ENCODE peak calls at places on chromosomes 11 and 22, in nine cellular contexts. T is suprapubic skin; P is psoas muscle; B is nephron progenitor cell; A is progenitor cell of endocrine pancreas; I is adrenal gland; H is astrocyte of the spinal cord; Y is CD4-positive, alpha-beta T cell; C is upper lobe of right lung. J is an unnamed sample.

GRCh38 chr22:27029584-27030130 is 372.3 kb downstream of the MIAT start:
- DNase-seq in A (no peak), C (no peak), T (no peak), H (no peak), Y (no peak), B (no peak), I (no peak), P (no peak), J (no peak)

GRCh38 chr11:114059984-114060401 is 482 bp downstream of the ZBTB16 start:
- DNase-seq in I (peak; percentile 60), C (no peak), A (no peak), B (no peak), P (peak; percentile 42), T (no peak), H (peak; percentile 54), Y (no peak), J (no peak)

GRCh38 chr22:19884954-19885751 is 30.5 kb upstream of the GNB1L start:
- DNase-seq in T (peak; percentile 57), P (no peak), B (no peak), I (no peak), C (no peak), Y (no peak), H (no peak), A (no peak), J (no peak)

GRCh38 chr22:31244044-31244942 is 32.2 kb downstream of the LIMK2 start:
- DNase-seq in C (no peak), H (peak; percentile 93), A (no peak), P (peak; percentile 51), I (no peak), B (peak; percentile 65), Y (no peak), T (no peak), J (no peak)

GRCh38 chr22:29956680-29957079 is 73.7 kb downstream of the MTMR3 start:
- DNase-seq in I (no peak), B (no peak), H (no peak), P (no peak), Y (no peak), T (no peak), C (no peak), A (no peak), J (no peak)

GRCh38 chr11:67632982-67633755 is 3.4 kb upstream of the NUDT8 start:
- DNase-seq in A (no peak), I (no peak), C (no peak), Y (no peak), H (no peak), T (peak; percentile 57), B (no peak), P (no peak), J (no peak)

GRCh38 chr11:75428301-75428724 is 4.7 kb downstream of the KLHL35 start:
- DNase-seq in B (no peak), A (no peak), Y (peak; percentile 68), C (peak; percentile 95), H (peak; percentile 91), I (peak; percentile 85), T (peak; percentile 91), P (peak; percentile 89), J (no peak)

GRCh38 chr22:43883719-43884415 is 7.9 kb downstream of the PNPLA5 start:
- DNase-seq in C (peak; percentile 48), H (no peak), B (no peak), A (no peak), T (no peak), I (no peak), P (no peak), Y (no peak), J (no peak)

GRCh38 chr11:83278351-83278750 is 7.8 kb downstream of the CCDC90B start:
- DNase-seq in A (no peak), C (no peak), T (no peak), Y (no peak), B (no peak), H (peak; percentile 65), I (no peak), P (no peak), J (no peak)

GRCh38 chr11:12901272-12901671 is 107.8 kb upstream of the RASSF10 start:
- DNase-seq in H (no peak), C (no peak), A (no peak), T (no peak), Y (no peak), P (no peak), I (no peak), B (no peak), J (no peak)

GRCh38 chr11:125086633-125087296 is 23.7 kb downstream of the SLC37A2 start:
- DNase-seq in H (no peak), T (no peak), B (no peak), Y (no peak), A (no peak), P (no peak), I (no peak), C (peak; percentile 54), J (no peak)

GRCh38 chr11:57325735-57326048 is 940 bp upstream of the TNKS1BP1 start:
- DNase-seq in H (no peak), T (peak; percentile 77), P (peak; percentile 82), I (no peak), A (no peak), Y (no peak), C (peak; percentile 84), B (no peak), J (no peak)

GRCh38 chr11:57322881-57323467 is 1.8 kb downstream of the TNKS1BP1 start:
- DNase-seq in C (no peak), B (no peak), Y (no peak), H (no peak), A (no peak), I (no peak), T (no peak), P (no peak), J (no peak)

GRCh38 chr11:57324154-57324885 is 432 bp downstream of the TNKS1BP1 start:
- DNase-seq in A (peak; percentile 55), Y (no peak), T (peak; percentile 83), P (peak; percentile 65), B (peak; percentile 74), C (peak; percentile 80), H (peak; percentile 56), I (peak; percentile 62), J (peak; percentile 79)

GRCh38 chr11:57323503-57324153 is 1.1 kb downstream of the TNKS1BP1 start:
- DNase-seq in P (no peak), A (no peak), C (no peak), T (peak; percentile 73), B (no peak), I (no peak), H (peak; percentile 29), Y (no peak), J (no peak)

DNA sequence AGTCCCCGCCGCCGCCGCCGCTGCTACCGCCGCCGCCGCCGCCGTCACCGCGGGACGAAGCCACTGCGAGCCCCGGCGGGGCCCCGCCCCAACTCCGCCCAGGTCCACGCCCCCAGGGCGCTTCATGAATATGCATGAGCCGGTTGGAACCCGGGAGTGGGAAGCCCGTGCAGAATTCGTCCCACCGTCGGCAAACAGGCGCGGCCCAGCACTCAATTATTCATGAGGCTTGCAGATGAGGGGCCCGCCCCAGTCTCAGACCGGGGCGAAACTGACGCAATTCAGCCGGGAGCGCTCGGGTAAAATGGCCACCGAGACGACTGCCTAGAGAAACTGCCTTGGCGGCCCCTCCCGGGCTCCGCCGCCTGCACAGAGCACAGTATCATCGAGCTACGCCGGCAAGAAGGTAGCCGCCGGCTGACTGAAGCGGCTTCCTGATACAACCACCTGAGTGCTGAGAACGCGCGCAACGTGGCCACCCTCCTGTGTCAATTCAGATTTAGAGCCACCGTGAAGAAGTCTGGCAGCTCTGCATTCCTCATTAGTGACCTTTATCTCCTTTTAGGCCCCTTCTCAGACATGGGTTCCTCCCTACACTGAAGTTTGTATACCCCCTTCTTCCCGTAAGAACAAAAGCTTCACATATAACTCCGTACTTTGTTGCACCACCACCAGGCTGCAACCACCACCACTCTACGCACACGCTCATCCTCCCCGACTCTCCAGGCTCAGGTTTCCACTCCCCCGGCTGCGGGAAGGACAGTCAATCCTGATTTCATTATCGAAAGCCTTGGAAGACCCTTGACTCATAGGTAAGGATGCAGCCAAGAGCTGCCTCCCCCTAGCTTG is at the start of gene TNKS1BP1:
- DNase-seq in P (peak; percentile 98), A (peak; percentile 92), Y (peak; percentile 88), B (peak; percentile 96), H (peak; percentile 98), I (peak; percentile 96), T (peak; percentile 99), C (peak; percentile 98), J (peak; percentile 98)
- TF ChIP-seq CTCF in P (no peak), A (no peak), Y (no peak), B (no peak), H (peak; percentile 7), I (no peak), T (no peak), C (no peak), J (peak; percentile 37)

GRCh38 chr11:74397531-74398243 is 546 bp downstream of the PGM2L1 start:
- DNase-seq in H (peak; percentile 68), Y (peak; percentile 20), A (peak; percentile 13), C (peak; percentile 74), T (no peak), B (peak; percentile 43), P (peak; percentile 24), I (no peak), J (no peak)
- TF ChIP-seq CTCF in H (peak; percentile 52), Y (peak; percentile 43), A (peak; percentile 27), C (no peak), T (no peak), B (no peak), P (peak; percentile 7), I (no peak), J (peak; percentile 46)

GRCh38 chr11:43124272-43124920 is 187.4 kb upstream of the API5 start:
- DNase-seq in A (no peak), H (no peak), I (no peak), P (no peak), C (no peak), B (peak; percentile 6), T (no peak), Y (no peak), J (no peak)

GRCh38 chr11:43123443-43123842 is 188.4 kb upstream of the API5 start:
- DNase-seq in Y (no peak), A (no peak), H (no peak), T (no peak), P (no peak), I (no peak), B (no peak), C (no peak), J (no peak)

GRCh38 chr11:43116071-43116470 is 195.7 kb upstream of the API5 start:
- DNase-seq in P (no peak), I (no peak), Y (no peak), H (no peak), C (no peak), B (no peak), T (no peak), A (no peak), J (no peak)

GRCh38 chr11:43119275-43119970 is 192.4 kb upstream of the API5 start:
- DNase-seq in A (no peak), C (no peak), I (no peak), P (no peak), T (no peak), B (no peak), H (no peak), Y (no peak), J (no peak)
- TF ChIP-seq CTCF in A (no peak), C (no peak), I (no peak), P (no peak), T (no peak), B (no peak), H (no peak), Y (no peak), J (peak; percentile 26)

GRCh38 chr11:69636512-69636866 is 4.5 kb upstream of the CCND1 start:
- DNase-seq in I (peak; percentile 84), T (no peak), B (peak; percentile 85), H (peak; percentile 87), P (peak; percentile 75), Y (no peak), C (peak; percentile 86), A (peak; percentile 71), J (peak; percentile 90)
- TF ChIP-seq CTCF in I (no peak), T (no peak), B (no peak), H (no peak), P (no peak), Y (no peak), C (no peak), A (no peak), J (no peak)

J was measured in type B pancreatic cell.